ENCODE peak calls at places on chromosomes 16 and 17, in five cellular contexts. One of them, this sample, is unnamed.

GRCh38 chr16:2597560-2597902 is 59.7 kb downstream of the PDPK1 start:
- DNase-seq in fibroblast of mammary gland: no peak
- DNase-seq in choroid plexus epithelial cell: no peak
- DNase-seq in fibroblast of the aortic adventitia: no peak
- DNase-seq in epithelial cell of esophagus: no peak
- DNase-seq in this sample: no peak

GRCh38 chr17:6100891-6101290 is 30.7 kb downstream of the WSCD1 start:
- DNase-seq in fibroblast of mammary gland: no peak
- DNase-seq in choroid plexus epithelial cell: no peak
- DNase-seq in epithelial cell of esophagus: no peak
- DNase-seq in fibroblast of the aortic adventitia: no peak
- DNase-seq in this sample: no peak

GRCh38 chr17:28675980-28676379 is 14.0 kb downstream of the SUPT6H start:
- DNase-seq in fibroblast of mammary gland: no peak
- DNase-seq in choroid plexus epithelial cell: no peak
- DNase-seq in fibroblast of the aortic adventitia: no peak
- DNase-seq in epithelial cell of esophagus: peak
- DNase-seq in this sample: no peak

GRCh38 chr16:55021595-55022475 is 91.2 kb downstream of the IRX5 start:
- DNase-seq in fibroblast of mammary gland: peak
- DNase-seq in fibroblast of the aortic adventitia: peak
- DNase-seq in choroid plexus epithelial cell: peak
- DNase-seq in epithelial cell of esophagus: peak
- DNase-seq in this sample: peak

GRCh38 chr17:37017355-37017754 is 68.6 kb downstream of the AATF start:
- DNase-seq in fibroblast of mammary gland: no peak
- DNase-seq in fibroblast of the aortic adventitia: no peak
- DNase-seq in epithelial cell of esophagus: no peak
- DNase-seq in choroid plexus epithelial cell: no peak
- DNase-seq in this sample: no peak

GRCh38 chr17:28675485-28675884 is 13.5 kb downstream of the SUPT6H start:
- DNase-seq in fibroblast of mammary gland: no peak
- DNase-seq in fibroblast of the aortic adventitia: no peak
- DNase-seq in choroid plexus epithelial cell: no peak
- DNase-seq in epithelial cell of esophagus: no peak
- DNase-seq in this sample: no peak

GRCh38 chr17:19664136-19664820 is 15.7 kb downstream of the ALDH3A2 start:
- DNase-seq in epithelial cell of esophagus: no peak
- DNase-seq in fibroblast of mammary gland: no peak
- DNase-seq in fibroblast of the aortic adventitia: no peak
- DNase-seq in choroid plexus epithelial cell: no peak
- DNase-seq in this sample: no peak

GRCh38 chr17:63450551-63450950 is 4.4 kb upstream of the CYB561 start:
- DNase-seq in fibroblast of the aortic adventitia: no peak
- DNase-seq in epithelial cell of esophagus: no peak
- DNase-seq in choroid plexus epithelial cell: no peak
- DNase-seq in fibroblast of mammary gland: no peak
- DNase-seq in this sample: no peak

GRCh38 chr16:12123462-12123861 is 146.9 kb downstream of the SNX29 start:
- DNase-seq in fibroblast of the aortic adventitia: no peak
- DNase-seq in fibroblast of mammary gland: no peak
- DNase-seq in epithelial cell of esophagus: no peak
- DNase-seq in choroid plexus epithelial cell: no peak
- DNase-seq in this sample: no peak

GRCh38 chr16:50396770-50397525 is 28.2 kb upstream of the BRD7 start:
- DNase-seq in epithelial cell of esophagus: peak
- DNase-seq in choroid plexus epithelial cell: peak
- DNase-seq in fibroblast of the aortic adventitia: peak
- DNase-seq in fibroblast of mammary gland: peak
- DNase-seq in this sample: peak

GRCh38 chr16:12485425-12485824 is 318.3 kb downstream of the CPPED1 start:
- DNase-seq in fibroblast of mammary gland: no peak
- DNase-seq in fibroblast of the aortic adventitia: no peak
- DNase-seq in choroid plexus epithelial cell: no peak
- DNase-seq in epithelial cell of esophagus: no peak
- DNase-seq in this sample: no peak

GRCh38 chr16:87233928-87234327 is 83.3 kb downstream of the C16orf95 start:
- DNase-seq in epithelial cell of esophagus: no peak
- DNase-seq in fibroblast of the aortic adventitia: peak
- DNase-seq in choroid plexus epithelial cell: peak
- DNase-seq in fibroblast of mammary gland: peak
- DNase-seq in this sample: peak

GRCh38 chr16:3190949-3191353 is 2.9 kb downstream of the OR1F1 start:
- DNase-seq in choroid plexus epithelial cell: no peak
- DNase-seq in fibroblast of the aortic adventitia: peak
- DNase-seq in fibroblast of mammary gland: no peak
- DNase-seq in epithelial cell of esophagus: peak
- DNase-seq in this sample: no peak

GRCh38 chr17:27888945-27889344 is 4.2 kb downstream of the LYRM9 start:
- DNase-seq in fibroblast of the aortic adventitia: no peak
- DNase-seq in choroid plexus epithelial cell: peak
- DNase-seq in epithelial cell of esophagus: no peak
- DNase-seq in fibroblast of mammary gland: no peak
- DNase-seq in this sample: no peak

GRCh38 chr16:75251280-75252048 is at the start of gene BCAR1:
- DNase-seq in fibroblast of mammary gland: peak
- DNase-seq in fibroblast of the aortic adventitia: peak
- DNase-seq in epithelial cell of esophagus: peak
- DNase-seq in choroid plexus epithelial cell: peak
- DNase-seq in this sample: peak

GRCh38 chr17:35345926-35346771 is 27.3 kb downstream of the SLFN11 start:
- DNase-seq in fibroblast of the aortic adventitia: peak
- DNase-seq in epithelial cell of esophagus: peak
- DNase-seq in fibroblast of mammary gland: peak
- DNase-seq in choroid plexus epithelial cell: peak
- DNase-seq in this sample: peak

GRCh38 chr17:66711936-66712335 is 123.0 kb upstream of the CACNG5 start:
- DNase-seq in epithelial cell of esophagus: peak
- DNase-seq in choroid plexus epithelial cell: peak
- DNase-seq in fibroblast of the aortic adventitia: no peak
- DNase-seq in fibroblast of mammary gland: no peak
- DNase-seq in this sample: peak

GRCh38 chr16:20904507-20905079 is 4.0 kb downstream of the LYRM1 start:
- DNase-seq in fibroblast of mammary gland: peak
- DNase-seq in fibroblast of the aortic adventitia: peak
- DNase-seq in choroid plexus epithelial cell: peak
- DNase-seq in epithelial cell of esophagus: peak
- DNase-seq in this sample: peak

GRCh38 chr16:88726408-88726749 is 20.1 kb downstream of the CTU2 start:
- DNase-seq in fibroblast of mammary gland: no peak
- DNase-seq in choroid plexus epithelial cell: no peak
- DNase-seq in fibroblast of the aortic adventitia: no peak
- DNase-seq in epithelial cell of esophagus: no peak
- DNase-seq in this sample: no peak

GRCh38 chr16:3960049-3960809 is 79.7 kb upstream of the CREBBP start:
- DNase-seq in fibroblast of mammary gland: no peak
- DNase-seq in choroid plexus epithelial cell: no peak
- DNase-seq in epithelial cell of esophagus: peak
- DNase-seq in fibroblast of the aortic adventitia: no peak
- DNase-seq in this sample: no peak

GRCh38 chr17:17053446-17054379 is 11.5 kb downstream of the MPRIP start:
- DNase-seq in fibroblast of mammary gland: no peak
- DNase-seq in epithelial cell of esophagus: no peak
- DNase-seq in choroid plexus epithelial cell: no peak
- DNase-seq in fibroblast of the aortic adventitia: no peak
- DNase-seq in this sample: no peak

GRCh38 chr17:4796550-4796915 is 569 bp downstream of the PSMB6 start:
- DNase-seq in choroid plexus epithelial cell: peak
- DNase-seq in fibroblast of the aortic adventitia: peak
- DNase-seq in epithelial cell of esophagus: peak
- DNase-seq in fibroblast of mammary gland: peak
- DNase-seq in this sample: peak

GRCh38 chr17:38797828-38798227 is 1.5 kb downstream of the PIP4K2B start:
- DNase-seq in choroid plexus epithelial cell: peak
- DNase-seq in epithelial cell of esophagus: peak
- DNase-seq in fibroblast of mammary gland: no peak
- DNase-seq in fibroblast of the aortic adventitia: no peak
- DNase-seq in this sample: no peak

GRCh38 chr17:39352986-39353385 is 48.4 kb downstream of the FBXL20 start:
- DNase-seq in epithelial cell of esophagus: no peak
- DNase-seq in fibroblast of mammary gland: no peak
- DNase-seq in fibroblast of the aortic adventitia: no peak
- DNase-seq in choroid plexus epithelial cell: no peak
- DNase-seq in this sample: no peak

GRCh38 chr17:44785921-44786320 is 27.1 kb downstream of the ADAM11 start:
- DNase-seq in fibroblast of mammary gland: no peak
- DNase-seq in fibroblast of the aortic adventitia: no peak
- DNase-seq in epithelial cell of esophagus: no peak
- DNase-seq in choroid plexus epithelial cell: no peak
- DNase-seq in this sample: no peak

GRCh38 chr16:26169451-26169850 is 477.7 kb downstream of the HS3ST4 start:
- DNase-seq in choroid plexus epithelial cell: no peak
- DNase-seq in fibroblast of the aortic adventitia: no peak
- DNase-seq in fibroblast of mammary gland: no peak
- DNase-seq in epithelial cell of esophagus: no peak
- DNase-seq in this sample: no peak

GRCh38 chr16:89958068-89958467 is 9.5 kb downstream of the DEF8 start:
- DNase-seq in choroid plexus epithelial cell: peak
- DNase-seq in fibroblast of mammary gland: peak
- DNase-seq in fibroblast of the aortic adventitia: no peak
- DNase-seq in epithelial cell of esophagus: peak
- DNase-seq in this sample: peak

GRCh38 chr17:73838815-73839214 is 194.6 kb upstream of the SDK2 start:
- DNase-seq in choroid plexus epithelial cell: no peak
- DNase-seq in fibroblast of mammary gland: no peak
- DNase-seq in epithelial cell of esophagus: no peak
- DNase-seq in fibroblast of the aortic adventitia: no peak
- DNase-seq in this sample: no peak

GRCh38 chr17:79983456-79983855 is 52.2 kb downstream of the TBC1D16 start:
- DNase-seq in epithelial cell of esophagus: no peak
- DNase-seq in fibroblast of mammary gland: no peak
- DNase-seq in fibroblast of the aortic adventitia: no peak
- DNase-seq in choroid plexus epithelial cell: no peak
- DNase-seq in this sample: no peak

GRCh38 chr17:5184284-5184683 is 7.4 kb downstream of the ZNF594 start:
- DNase-seq in fibroblast of mammary gland: no peak
- DNase-seq in choroid plexus epithelial cell: no peak
- DNase-seq in epithelial cell of esophagus: no peak
- DNase-seq in fibroblast of the aortic adventitia: no peak
- DNase-seq in this sample: no peak

GRCh38 chr16:11097094-11097781 is 152.9 kb downstream of the CLEC16A start:
- DNase-seq in fibroblast of the aortic adventitia: no peak
- DNase-seq in epithelial cell of esophagus: no peak
- DNase-seq in fibroblast of mammary gland: no peak
- DNase-seq in choroid plexus epithelial cell: no peak
- DNase-seq in this sample: no peak

GRCh38 chr16:24685539-24686432 is 43.7 kb upstream of the TNRC6A start:
- DNase-seq in choroid plexus epithelial cell: peak
- DNase-seq in fibroblast of mammary gland: peak
- DNase-seq in epithelial cell of esophagus: peak
- DNase-seq in fibroblast of the aortic adventitia: peak
- DNase-seq in this sample: peak

GRCh38 chr16:63617990-63618763 is 1503.7 kb downstream of the CDH11 start:
- DNase-seq in choroid plexus epithelial cell: no peak
- DNase-seq in fibroblast of the aortic adventitia: no peak
- DNase-seq in fibroblast of mammary gland: no peak
- DNase-seq in epithelial cell of esophagus: peak
- DNase-seq in this sample: no peak

GRCh38 chr17:4586043-4586442 is 1.7 kb downstream of the SMTNL2 start:
- DNase-seq in fibroblast of the aortic adventitia: no peak
- DNase-seq in epithelial cell of esophagus: no peak
- DNase-seq in choroid plexus epithelial cell: no peak
- DNase-seq in fibroblast of mammary gland: no peak
- DNase-seq in this sample: no peak

GRCh38 chr16:15701975-15702970 is 52.2 kb downstream of the NDE1 start:
- DNase-seq in choroid plexus epithelial cell: peak
- DNase-seq in epithelial cell of esophagus: no peak
- DNase-seq in fibroblast of the aortic adventitia: no peak
- DNase-seq in fibroblast of mammary gland: peak
- DNase-seq in this sample: peak

DNA sequence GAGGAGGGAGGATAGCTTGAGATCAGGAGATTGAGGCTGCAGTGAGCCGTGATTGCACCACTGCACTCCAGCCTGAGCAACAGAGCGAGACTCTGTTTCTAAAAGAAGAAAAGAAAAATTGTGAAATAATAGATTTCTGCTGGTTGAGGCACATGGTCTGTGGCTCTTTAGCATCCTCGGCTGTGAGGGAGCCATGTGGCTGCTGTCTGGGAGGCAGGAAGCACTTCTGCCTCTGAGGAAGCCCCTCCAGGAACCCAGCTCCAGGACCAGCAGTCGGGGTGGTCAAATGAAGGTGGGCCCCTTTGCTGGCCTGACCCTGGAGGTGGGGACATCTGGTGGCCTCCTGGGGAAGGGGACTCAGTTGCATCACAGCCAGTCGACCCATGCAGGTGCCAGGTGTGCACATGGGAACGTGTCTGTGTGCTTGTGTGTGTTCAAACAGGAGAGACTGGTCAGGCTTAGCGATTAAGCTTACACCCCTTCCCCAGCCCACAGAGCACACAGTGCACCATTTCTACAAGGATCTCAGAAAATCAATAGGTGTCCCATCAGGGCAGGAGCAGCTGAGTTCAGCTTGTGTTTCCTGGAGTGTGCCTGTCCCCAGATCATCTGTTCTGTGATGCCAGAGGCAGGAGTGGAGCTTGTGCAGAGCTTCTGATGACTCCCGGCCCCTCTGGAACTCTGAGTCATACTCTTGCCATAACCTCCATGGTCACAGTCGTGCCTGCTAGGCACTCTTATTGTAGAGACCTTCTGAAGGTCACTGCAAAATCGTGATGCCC is 24.3 kb upstream of the MGAT5B start:
- DNase-seq in choroid plexus epithelial cell: no peak
- DNase-seq in epithelial cell of esophagus: no peak
- DNase-seq in fibroblast of the aortic adventitia: no peak
- DNase-seq in fibroblast of mammary gland: no peak
- DNase-seq in this sample: no peak
- H3K4me3 ChIP-seq in choroid plexus epithelial cell: no peak
- H3K4me3 ChIP-seq in epithelial cell of esophagus: no peak
- H3K4me3 ChIP-seq in fibroblast of the aortic adventitia: no peak
- H3K4me3 ChIP-seq in fibroblast of mammary gland: no peak
- H3K4me3 ChIP-seq in this sample: no peak

GRCh38 chr16:59192551-59193199 is 458.6 kb upstream of the GOT2 start:
- DNase-seq in fibroblast of mammary gland: peak
- DNase-seq in choroid plexus epithelial cell: peak
- DNase-seq in fibroblast of the aortic adventitia: no peak
- DNase-seq in epithelial cell of esophagus: peak
- DNase-seq in this sample: peak
- TF ChIP-seq CTCF in fibroblast of mammary gland: peak
- TF ChIP-seq CTCF in choroid plexus epithelial cell: peak
- TF ChIP-seq CTCF in fibroblast of the aortic adventitia: no peak
- TF ChIP-seq CTCF in epithelial cell of esophagus: peak
- TF ChIP-seq CTCF in this sample: peak

GRCh38 chr17:71071837-71072236 is 902.5 kb downstream of the KCNJ2 start:
- DNase-seq in epithelial cell of esophagus: peak
- DNase-seq in choroid plexus epithelial cell: peak
- DNase-seq in fibroblast of mammary gland: peak
- DNase-seq in fibroblast of the aortic adventitia: peak
- DNase-seq in this sample: peak
- H3K4me3 ChIP-seq in epithelial cell of esophagus: no peak
- H3K4me3 ChIP-seq in choroid plexus epithelial cell: no peak
- H3K4me3 ChIP-seq in fibroblast of mammary gland: no peak
- H3K4me3 ChIP-seq in fibroblast of the aortic adventitia: no peak
- H3K4me3 ChIP-seq in this sample: no peak

DNA sequence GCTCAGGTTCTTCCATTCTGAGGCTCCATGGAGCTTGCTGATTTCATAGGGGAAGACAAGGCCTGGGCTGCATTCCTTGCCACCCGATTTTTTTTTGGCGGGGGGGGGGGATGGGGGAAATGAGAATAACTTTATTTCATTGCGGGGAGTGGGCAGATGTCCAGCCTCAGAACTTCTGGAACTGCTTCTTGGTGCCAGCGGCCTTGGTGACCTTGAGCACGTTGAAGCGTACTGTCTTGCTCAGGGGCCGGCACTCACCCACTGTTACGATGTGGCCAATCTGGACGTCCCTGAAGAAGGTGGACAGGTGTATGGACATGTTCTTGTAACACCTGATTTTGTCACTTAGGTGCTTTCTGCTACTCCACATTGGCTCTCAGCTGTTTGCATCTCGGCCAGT is 8.3 kb upstream of the CENPT start:
- DNase-seq in fibroblast of mammary gland: no peak
- DNase-seq in epithelial cell of esophagus: no peak
- DNase-seq in fibroblast of the aortic adventitia: no peak
- DNase-seq in choroid plexus epithelial cell: no peak
- DNase-seq in this sample: no peak
- TF ChIP-seq CTCF in fibroblast of mammary gland: no peak
- TF ChIP-seq CTCF in epithelial cell of esophagus: no peak
- TF ChIP-seq CTCF in fibroblast of the aortic adventitia: no peak
- TF ChIP-seq CTCF in choroid plexus epithelial cell: no peak
- TF ChIP-seq CTCF in this sample: no peak